ENCODE peak calls at places on chromosomes 11 and 22, in four cellular contexts. Y is AG04450, X is WERI-Rb-1, N is lower leg skin. Z is an unnamed sample.

GRCh38 chr11:125916683-125917337 is 12.5 kb downstream of the DDX25 start:
- DNase-seq in Y (no peak), N (no peak), X (no peak), Z (no peak)

GRCh38 chr11:35619030-35619753 is 932 bp downstream of the FJX1 start:
- DNase-seq in N (peak), Y (no peak), X (peak), Z (no peak)

GRCh38 chr11:11309906-11310305 is 43.1 kb downstream of the CSNK2A3 start:
- DNase-seq in N (no peak), X (no peak), Y (no peak), Z (no peak)

GRCh38 chr11:63015521-63016215 is at the start of gene SLC22A8:
- DNase-seq in Y (no peak), X (peak), N (peak), Z (no peak)

GRCh38 chr11:94417386-94417987 is 16.3 kb upstream of the GPR83 start:
- DNase-seq in N (no peak), X (no peak), Y (peak), Z (peak)

GRCh38 chr22:30605449-30606110 is 1.4 kb upstream of the TCN2 start:
- DNase-seq in N (no peak), Y (no peak), X (peak), Z (no peak)

GRCh38 chr11:3219281-3219892 is 774 bp upstream of the MRGPRG start:
- DNase-seq in N (peak), Y (no peak), X (no peak), Z (no peak)

GRCh38 chr11:48081151-48082010 is 101.0 kb downstream of the PTPRJ start:
- DNase-seq in Y (no peak), X (no peak), N (peak), Z (peak)

GRCh38 chr11:68038718-68039525 is at the start of gene TCIRG1:
- DNase-seq in X (no peak), N (peak), Y (no peak), Z (no peak)

GRCh38 chr11:20162824-20163777 is 2.8 kb upstream of the DBX1 start:
- DNase-seq in X (peak), Y (no peak), N (no peak), Z (no peak)

GRCh38 chr11:132114185-132114584 is 743.8 kb downstream of the NTM start:
- DNase-seq in Y (no peak), X (peak), N (no peak), Z (no peak)

GRCh38 chr11:20909995-20910726 is 240.8 kb downstream of the NELL1 start:
- DNase-seq in Y (no peak), N (peak), X (no peak), Z (no peak)

GRCh38 chr11:19374189-19374588 is 133.4 kb upstream of the E2F8 start:
- DNase-seq in X (no peak), Y (no peak), N (no peak), Z (peak)

GRCh38 chr11:73530109-73530508 is 67.8 kb downstream of the FAM168A start:
- DNase-seq in N (no peak), Y (no peak), X (no peak), Z (no peak)

GRCh38 chr11:118911113-118911879 is 14.4 kb downstream of the BCL9L start:
- DNase-seq in Y (no peak), X (no peak), N (no peak), Z (no peak)

GRCh38 chr22:20232781-20233180 is 35.3 kb downstream of the RTN4R start:
- DNase-seq in N (no peak), Y (no peak), X (no peak), Z (no peak)

GRCh38 chr11:102318469-102318868 is 1.2 kb downstream of the BIRC3 start:
- DNase-seq in N (no peak), Y (no peak), X (no peak), Z (no peak)

GRCh38 chr11:68678031-68678441 is 6.3 kb upstream of the GAL start:
- DNase-seq in Y (no peak), N (no peak), X (no peak), Z (no peak)

GRCh38 chr22:39090426-39091064 is 6.5 kb upstream of the APOBEC3H start:
- DNase-seq in X (no peak), Y (no peak), N (no peak), Z (no peak)

GRCh38 chr11:13215157-13215556 is 62.4 kb upstream of the BMAL1 start:
- DNase-seq in N (no peak), X (no peak), Y (peak), Z (peak)

GRCh38 chr11:32947985-32948384 is 55.4 kb downstream of the QSER1 start:
- DNase-seq in N (no peak), X (no peak), Y (no peak), Z (no peak)

GRCh38 chr11:47460571-47461235 is 11.8 kb upstream of the RAPSN start:
- DNase-seq in N (no peak), Y (no peak), X (no peak), Z (no peak)

GRCh38 chr22:47713880-47714452 is 951.5 kb downstream of the TBC1D22A start:
- DNase-seq in Y (no peak), X (no peak), N (no peak), Z (no peak)

GRCh38 chr11:131037873-131038272 is 121.6 kb upstream of the SNX19 start:
- DNase-seq in X (peak), Y (no peak), N (no peak), Z (no peak)

GRCh38 chr11:36431429-36432092 is 78.5 kb downstream of the TRAF6 start:
- DNase-seq in X (no peak), N (no peak), Y (peak), Z (peak)

GRCh38 chr11:45960387-45961110 is 38.1 kb downstream of the LARGE2 start:
- DNase-seq in N (no peak), X (no peak), Y (no peak), Z (no peak)

GRCh38 chr22:20638143-20638870 is 130.9 kb downstream of the MED15 start:
- DNase-seq in X (no peak), Y (no peak), N (no peak), Z (no peak)

GRCh38 chr11:133815636-133816035 is 29.7 kb downstream of the SPATA19 start:
- DNase-seq in X (no peak), N (peak), Y (no peak), Z (no peak)

GRCh38 chr11:115616941-115617340 is 112.7 kb upstream of the CADM1 start:
- DNase-seq in N (no peak), Y (peak), X (no peak), Z (peak)

GRCh38 chr11:120324932-120325810 is at the start of gene TLCD5:
- DNase-seq in N (peak), X (peak), Y (no peak), Z (no peak)

GRCh38 chr11:108571001-108571400 is 22.6 kb downstream of the EXPH5 start:
- DNase-seq in Y (no peak), N (no peak), X (no peak), Z (no peak)

GRCh38 chr11:59668188-59668949 is 468 bp downstream of the PATL1 start:
- DNase-seq in X (peak), Y (no peak), N (peak), Z (no peak)

GRCh38 chr11:109734602-109735001 is 312.6 kb downstream of the C11orf87 start:
- DNase-seq in X (no peak), N (no peak), Y (no peak), Z (no peak)

GRCh38 chr11:28303477-28304191 is 195.4 kb downstream of the METTL15 start:
- DNase-seq in N (no peak), X (no peak), Y (no peak), Z (no peak)

GRCh38 chr11:93567406-93567819 is 24.2 kb upstream of the SMCO4 start:
- DNase-seq in N (no peak), Y (no peak), X (no peak), Z (no peak)

GRCh38 chr22:29306175-29306829 is at the start of gene GAS2L1:
- DNase-seq in Y (peak), X (peak), N (peak), Z (peak)

GRCh38 chr22:26617251-26618199 is at the start of gene CRYBB1:
- DNase-seq in X (no peak), Y (no peak), N (no peak), Z (no peak)

GRCh38 chr11:100777118-100777517 is 90.0 kb downstream of the ARHGAP42 start:
- DNase-seq in N (no peak), X (no peak), Y (no peak), Z (no peak)

GRCh38 chr22:45284705-45285305 is at the start of gene UPK3A:
- DNase-seq in X (no peak), N (no peak), Y (no peak), Z (no peak)
- H3K4me3 ChIP-seq in X (no peak), N (no peak), Y (peak), Z (no peak)

DNA sequence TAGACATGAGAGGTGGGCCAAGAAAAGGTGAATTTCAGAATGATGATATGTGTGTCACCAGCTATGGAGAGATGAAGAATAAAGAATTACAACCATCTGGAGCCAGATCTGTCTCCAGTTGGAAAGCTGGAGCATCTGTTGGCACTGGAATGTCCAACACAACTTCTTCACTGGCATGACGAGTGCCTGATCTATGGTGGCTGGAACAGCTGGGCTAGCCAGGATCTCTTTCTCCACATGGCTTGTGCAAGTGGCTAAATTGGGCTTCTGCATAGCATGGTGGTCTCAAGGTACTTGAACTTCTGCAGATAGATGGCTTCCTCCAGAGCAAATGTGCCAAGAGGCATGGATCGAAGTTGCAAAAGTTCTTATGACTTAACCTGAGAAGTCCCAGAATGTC is 256.1 kb upstream of the NCAM1 start:
- DNase-seq in N (no peak), Y (no peak), X (no peak), Z (no peak)
- TF ChIP-seq CTCF in N (no peak), Y (no peak), X (no peak), Z (no peak)

DNA sequence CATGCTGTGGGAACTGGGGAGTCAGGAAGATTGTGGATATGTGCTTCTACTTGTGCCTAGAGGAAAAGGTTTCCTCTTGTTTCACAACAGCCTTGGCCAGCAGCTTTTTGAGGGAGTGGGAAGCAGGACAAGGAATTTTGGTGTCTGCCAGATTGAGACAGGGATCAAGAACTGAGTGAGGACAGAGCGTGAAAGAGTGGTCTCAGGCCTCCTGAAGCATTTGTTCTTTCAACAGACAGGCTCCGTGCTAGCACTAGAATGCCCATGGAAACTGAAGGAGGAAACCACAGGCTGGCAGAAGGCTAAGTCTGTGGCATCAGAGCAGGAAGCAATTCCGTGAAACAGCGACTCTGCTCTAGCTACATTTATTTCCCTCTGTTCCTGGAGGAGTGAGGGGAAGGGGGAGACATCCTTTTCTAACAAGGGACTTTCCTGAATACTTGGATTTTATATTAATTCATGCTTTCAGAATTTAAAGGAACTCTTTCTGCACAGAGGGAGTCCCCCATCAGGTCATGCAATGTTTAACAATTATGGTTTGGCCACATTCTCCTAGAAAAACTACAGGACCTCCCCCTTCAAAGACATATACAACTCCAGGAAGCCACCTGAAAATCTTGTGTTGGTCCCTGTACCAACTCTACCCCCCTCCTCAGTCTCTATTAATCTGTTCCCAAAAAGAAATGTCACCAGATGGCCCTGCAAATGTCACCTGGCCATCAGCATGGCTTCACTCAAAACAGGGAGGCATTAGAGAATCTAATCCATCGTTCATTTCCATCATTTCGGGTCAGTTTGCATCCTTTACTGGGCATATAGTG is 96.1 kb downstream of the SYT9 start:
- DNase-seq in X (no peak), Y (no peak), N (no peak), Z (no peak)
- H3K4me3 ChIP-seq in X (no peak), Y (no peak), N (no peak), Z (no peak)

DNA sequence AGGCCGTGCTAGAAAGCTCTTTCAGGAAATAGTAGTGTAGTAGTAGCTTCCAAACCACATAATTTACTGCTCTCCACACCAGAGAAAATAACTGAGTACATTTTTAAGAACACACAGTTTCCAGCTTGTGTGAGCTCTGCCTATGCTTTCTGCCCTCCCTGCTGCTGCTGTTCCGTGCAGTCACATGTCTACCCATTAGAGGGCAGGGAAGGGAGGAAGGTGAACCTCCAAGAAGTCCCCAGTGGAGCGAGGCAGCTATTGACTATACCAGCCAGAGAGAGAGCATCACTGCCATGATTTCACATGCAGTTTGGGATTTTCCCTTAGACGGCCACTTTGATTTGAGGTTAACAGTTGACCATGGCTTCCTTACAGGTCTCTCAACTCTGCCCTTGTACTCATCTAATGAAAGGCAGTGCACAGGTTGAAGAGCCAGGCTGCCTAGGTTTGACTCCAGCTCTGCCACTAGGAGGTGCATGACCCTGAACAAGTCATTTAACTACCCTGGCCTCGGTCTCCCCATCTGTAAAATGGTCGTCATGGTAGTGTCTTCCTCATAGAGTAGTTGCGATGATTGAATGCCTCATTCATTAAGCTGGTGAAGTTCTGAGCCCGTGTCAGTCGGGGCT is 19.7 kb upstream of the CTTN start:
- DNase-seq in X (no peak), Y (no peak), N (peak), Z (no peak)
- TF ChIP-seq CTCF in X (no peak), Y (peak), N (no peak), Z (peak)

DNA sequence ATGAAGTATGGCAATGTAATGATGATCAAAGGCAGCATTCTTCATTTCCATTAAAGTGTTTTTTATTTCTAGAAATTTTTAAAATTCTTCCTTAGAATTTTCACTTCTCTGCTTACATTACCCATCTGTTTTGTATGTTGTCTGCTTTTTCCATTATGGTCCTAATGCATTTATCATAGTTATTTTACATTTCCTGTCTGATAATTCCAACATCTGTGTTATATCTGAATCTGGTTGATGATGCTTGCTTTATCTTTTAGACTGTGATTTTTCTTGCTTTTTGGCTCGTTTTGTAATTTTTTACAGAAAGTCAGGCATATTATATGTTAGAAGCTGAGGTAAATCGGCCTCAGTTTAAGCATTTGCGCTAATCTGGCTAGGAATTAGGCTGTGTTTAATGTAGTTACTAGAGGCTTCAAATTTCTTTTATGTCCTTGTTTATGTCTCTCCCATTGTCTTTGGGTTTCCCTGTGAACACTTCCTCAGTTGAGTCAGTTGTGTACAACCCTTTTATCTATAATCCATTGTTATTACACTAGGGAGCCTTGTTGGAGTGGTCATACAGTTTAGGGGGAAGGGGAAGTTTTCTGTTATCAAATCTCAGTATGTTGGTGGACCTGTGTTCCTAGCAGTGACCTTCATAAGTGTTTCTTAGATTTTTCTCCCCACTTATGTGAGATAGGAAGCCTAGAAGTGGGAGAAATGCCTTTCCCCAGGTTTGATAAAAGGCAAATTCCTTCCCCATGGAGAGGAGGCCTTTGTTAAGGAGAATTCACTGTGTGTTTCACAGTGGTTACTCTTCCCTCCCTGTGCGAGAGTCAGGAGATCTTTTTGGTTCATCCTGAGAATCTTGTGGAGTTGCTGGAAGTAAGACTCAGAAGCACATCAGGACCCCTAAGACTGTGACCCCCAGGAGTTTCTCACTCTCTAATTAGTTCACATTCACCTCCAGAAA is 437.5 kb downstream of the INSC start:
- DNase-seq in Y (no peak), N (no peak), X (no peak), Z (no peak)
- H3K4me3 ChIP-seq in Y (no peak), N (no peak), X (no peak), Z (no peak)

GRCh38 chr22:41517172-41518047 is 26.9 kb downstream of the POLR3H start:
- DNase-seq in Y (no peak), N (peak), X (peak), Z (no peak)

GRCh38 chr22:41521166-41521565 is 23.1 kb downstream of the POLR3H start:
- DNase-seq in X (no peak), Y (no peak), N (no peak), Z (no peak)

GRCh38 chr22:41516462-41516861 is 27.8 kb downstream of the POLR3H start:
- DNase-seq in N (no peak), X (no peak), Y (no peak), Z (no peak)

GRCh38 chr22:41513391-41513790 is 30.9 kb downstream of the POLR3H start:
- DNase-seq in X (no peak), Y (no peak), N (no peak), Z (no peak)

GRCh38 chr22:41518048-41518347 is 26.3 kb downstream of the POLR3H start:
- DNase-seq in X (no peak), Y (no peak), N (no peak), Z (no peak)
- TF ChIP-seq CTCF in X (no peak), Y (no peak), N (no peak), Z (no peak)

GRCh38 chr11:65569164-65569972 is 909 bp upstream of the ZNRD2 start:
- DNase-seq in X (no peak), N (no peak), Y (no peak), Z (no peak)

GRCh38 chr11:65563606-65564005 is 5.4 kb upstream of the LTBP3 start:
- DNase-seq in X (no peak), Y (no peak), N (no peak), Z (no peak)

GRCh38 chr11:65562020-65562419 is 3.9 kb upstream of the LTBP3 start:
- DNase-seq in Y (no peak), N (no peak), X (no peak), Z (no peak)

GRCh38 chr11:65562788-65563187 is 4.6 kb upstream of the LTBP3 start:
- DNase-seq in Y (no peak), N (no peak), X (no peak), Z (no peak)

GRCh38 chr11:65565624-65566453 is 4.4 kb upstream of the ZNRD2 start:
- DNase-seq in Y (no peak), N (no peak), X (no peak), Z (no peak)
- H3K4me3 ChIP-seq in Y (no peak), N (no peak), X (no peak), Z (no peak)

GRCh38 chr11:44310198-44310455 is 188 bp upstream of the ALX4 start:
- DNase-seq in N (no peak), Y (no peak), X (no peak), Z (no peak)

GRCh38 chr11:44311339-44312261 is 1.7 kb upstream of the ALX4 start:
- DNase-seq in X (no peak), N (no peak), Y (no peak), Z (no peak)

GRCh38 chr11:44309483-44310197 is at the start of gene ALX4:
- DNase-seq in N (no peak), Y (no peak), X (no peak), Z (no peak)

GRCh38 chr11:44308923-44309482 is 936 bp downstream of the ALX4 start:
- DNase-seq in N (no peak), Y (no peak), X (no peak), Z (no peak)

GRCh38 chr11:44310456-44311272 is 725 bp upstream of the ALX4 start:
- DNase-seq in Y (no peak), N (no peak), X (no peak), Z (no peak)
- TF ChIP-seq CTCF in Y (no peak), N (no peak), X (no peak), Z (no peak)

GRCh38 chr11:16984229-16984628 is 30.0 kb downstream of the PLEKHA7 start:
- DNase-seq in N (no peak), Y (no peak), X (no peak), Z (no peak)
- H3K4me3 ChIP-seq in N (no peak), Y (no peak), X (no peak), Z (no peak)

Z was measured in AG09309.